ENCODE peak calls at places on chromosomes 6 and 20, in six cellular contexts. F, H, A, E, K and D are unnamed samples. For H3K27me3, the result is how much of the 10 kb centered on the place peaks cover.

GRCh38 chr20:59006864-59007757 is at the start of gene CTSZ:
- DNase-seq in F (peak), H (peak), A (peak), E (no peak), K (no peak), D (no peak)

GRCh38 chr6:116375262-116375661 is 4.5 kb downstream of the DSE start:
- DNase-seq in F (no peak), H (no peak), A (no peak), E (no peak), K (no peak), D (no peak)

GRCh38 chr20:51760905-51761544 is 7.2 kb downstream of the ATP9A start:
- DNase-seq in F (peak), H (peak), A (no peak), E (peak), K (no peak), D (peak)

GRCh38 chr6:90818163-90818562 is 231.3 kb upstream of the MAP3K7 start:
- DNase-seq in F (no peak), H (no peak), A (no peak), E (no peak), K (no peak), D (no peak)

GRCh38 chr6:129009856-129010255 is 126.9 kb downstream of the LAMA2 start:
- DNase-seq in F (no peak), H (no peak), A (no peak), E (no peak), K (no peak), D (no peak)

GRCh38 chr6:112770341-112770740 is 423.2 kb downstream of the RFPL4B start:
- DNase-seq in F (no peak), H (no peak), A (no peak), E (no peak), K (no peak), D (no peak)

GRCh38 chr20:58921564-58921963 is 59.5 kb upstream of the NELFCD start:
- DNase-seq in F (no peak), H (no peak), A (no peak), E (no peak), K (no peak), D (no peak)

GRCh38 chr6:89286516-89286915 is 28.6 kb downstream of the GABRR2 start:
- DNase-seq in F (no peak), H (no peak), A (no peak), E (no peak), K (no peak), D (no peak)

GRCh38 chr6:148658701-148659100 is 88.1 kb upstream of the UST start:
- DNase-seq in F (no peak), H (no peak), A (no peak), E (no peak), K (no peak), D (no peak)

GRCh38 chr6:166583230-166583629 is 3.2 kb downstream of the RAMACL start:
- DNase-seq in F (no peak), H (no peak), A (no peak), E (no peak), K (no peak), D (no peak)

GRCh38 chr20:42191140-42191860 is 573.1 kb upstream of the CHD6 start:
- DNase-seq in F (no peak), H (no peak), A (no peak), E (peak), K (no peak), D (no peak)

GRCh38 chr20:62303327-62304226 is 780 bp downstream of the ADRM1 start:
- DNase-seq in F (no peak), H (no peak), A (peak), E (peak), K (no peak), D (no peak)

GRCh38 chr6:166466178-166467122 is 83.7 kb upstream of the MPC1 start:
- DNase-seq in F (peak), H (peak), A (peak), E (peak), K (no peak), D (peak)

GRCh38 chr6:118298476-118298875 is 249.6 kb upstream of the PLN start:
- DNase-seq in F (peak), H (no peak), A (no peak), E (no peak), K (no peak), D (peak)

GRCh38 chr6:89655122-89655521 is 16.6 kb upstream of the LYRM2 start:
- DNase-seq in F (no peak), H (no peak), A (no peak), E (peak), K (no peak), D (peak)

GRCh38 chr6:99093781-99094180 is 146.0 kb upstream of the FBXL4 start:
- DNase-seq in F (no peak), H (no peak), A (no peak), E (no peak), K (no peak), D (no peak)

GRCh38 chr6:25788305-25788922 is 33.9 kb downstream of the SLC17A4 start:
- DNase-seq in F (peak), H (peak), A (no peak), E (peak), K (peak), D (peak)

GRCh38 chr6:116369540-116370327 is 1.0 kb upstream of the DSE start:
- DNase-seq in F (no peak), H (no peak), A (no peak), E (peak), K (no peak), D (no peak)

GRCh38 chr6:2767327-2767985 is 2.3 kb downstream of the WRNIP1 start:
- DNase-seq in F (no peak), H (no peak), A (no peak), E (no peak), K (no peak), D (no peak)

GRCh38 chr20:62962891-62963613 is 10.5 kb downstream of the SLC17A9 start:
- DNase-seq in F (no peak), H (no peak), A (no peak), E (no peak), K (no peak), D (no peak)

GRCh38 chr20:34369265-34369664 is 6.2 kb downstream of the ITCH start:
- DNase-seq in F (no peak), H (no peak), A (no peak), E (peak), K (no peak), D (no peak)

GRCh38 chr20:38873050-38873581 is 53.1 kb upstream of the FAM83D start:
- DNase-seq in F (no peak), H (no peak), A (no peak), E (no peak), K (no peak), D (no peak)

GRCh38 chr6:155273438-155273837 is 9.6 kb downstream of the CLDN20 start:
- DNase-seq in F (peak), H (peak), A (no peak), E (peak), K (no peak), D (peak)

GRCh38 chr20:43751167-43752050 is 24.6 kb upstream of the GTSF1L start:
- DNase-seq in F (peak), H (peak), A (no peak), E (peak), K (no peak), D (peak)

GRCh38 chr6:76703786-76704185 is 631.3 kb upstream of the IMPG1 start:
- DNase-seq in F (no peak), H (no peak), A (no peak), E (peak), K (no peak), D (no peak)

GRCh38 chr6:143745160-143746133 is 67.7 kb downstream of the PHACTR2 start:
- DNase-seq in F (peak), H (peak), A (no peak), E (peak), K (peak), D (peak)

GRCh38 chr6:37302086-37302686 is 44.2 kb upstream of the TMEM217 start:
- DNase-seq in F (no peak), H (no peak), A (no peak), E (no peak), K (no peak), D (no peak)

GRCh38 chr6:1770435-1770843 is 160.7 kb downstream of the FOXC1 start:
- DNase-seq in F (no peak), H (no peak), A (no peak), E (no peak), K (no peak), D (peak)

GRCh38 chr6:7865811-7866210 is 44.8 kb downstream of the TXNDC5 start:
- DNase-seq in F (no peak), H (peak), A (no peak), E (no peak), K (no peak), D (no peak)
- H3K27me3 ChIP-seq in F (under half), H (under half), A (under half), E (under half), K (under half), D (under half)

GRCh38 chr20:37567671-37568588 is 40.3 kb upstream of the BLCAP start:
- DNase-seq in F (no peak), H (peak), A (no peak), E (no peak), K (no peak), D (no peak)
- H3K27me3 ChIP-seq in F (under half), H (under half), A (under half), E (under half), K (under half), D (half or more)

GRCh38 chr20:56897318-56897962 is 268.3 kb downstream of the TFAP2C start:
- DNase-seq in F (no peak), H (no peak), A (no peak), E (no peak), K (no peak), D (no peak)

GRCh38 chr20:56900252-56900651 is 271.1 kb downstream of the TFAP2C start:
- DNase-seq in F (no peak), H (no peak), A (no peak), E (no peak), K (no peak), D (no peak)

GRCh38 chr20:56896447-56896846 is 267.3 kb downstream of the TFAP2C start:
- DNase-seq in F (no peak), H (no peak), A (no peak), E (no peak), K (no peak), D (no peak)

GRCh38 chr20:56903421-56903820 is 274.3 kb downstream of the TFAP2C start:
- DNase-seq in F (no peak), H (no peak), A (no peak), E (no peak), K (no peak), D (no peak)

GRCh38 chr20:56899495-56899894 is 270.4 kb downstream of the TFAP2C start:
- DNase-seq in F (no peak), H (no peak), A (no peak), E (no peak), K (no peak), D (no peak)
- H3K27me3 ChIP-seq in F (under half), H (under half), A (under half), E (under half), K (under half), D (under half)

DNA sequence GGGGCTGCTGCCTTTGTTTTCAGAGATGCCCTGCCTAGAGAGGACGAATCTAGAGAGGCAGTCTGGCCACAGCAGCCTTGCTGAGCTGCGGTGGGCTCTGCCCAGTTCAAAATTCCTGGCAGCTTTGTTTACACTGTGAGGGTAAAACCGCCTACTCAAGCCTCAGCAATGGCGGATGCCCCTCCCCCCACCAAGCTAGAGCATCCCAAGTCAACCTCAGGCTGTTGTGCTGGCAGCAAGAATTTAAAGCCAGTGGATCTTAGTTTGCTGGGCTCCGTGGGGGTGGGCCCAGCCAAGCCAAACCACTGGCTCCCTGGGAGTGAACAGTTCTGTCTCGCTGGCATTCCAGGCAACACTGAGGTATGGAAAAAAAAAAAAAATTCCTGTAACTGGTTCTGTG is 970.9 kb downstream of the TBC1D32 start:
- DNase-seq in F (no peak), H (no peak), A (no peak), E (no peak), K (no peak), D (peak)
- H3K27me3 ChIP-seq in F (under half), H (under half), A (under half), E (under half), K (under half), D (under half)

DNA sequence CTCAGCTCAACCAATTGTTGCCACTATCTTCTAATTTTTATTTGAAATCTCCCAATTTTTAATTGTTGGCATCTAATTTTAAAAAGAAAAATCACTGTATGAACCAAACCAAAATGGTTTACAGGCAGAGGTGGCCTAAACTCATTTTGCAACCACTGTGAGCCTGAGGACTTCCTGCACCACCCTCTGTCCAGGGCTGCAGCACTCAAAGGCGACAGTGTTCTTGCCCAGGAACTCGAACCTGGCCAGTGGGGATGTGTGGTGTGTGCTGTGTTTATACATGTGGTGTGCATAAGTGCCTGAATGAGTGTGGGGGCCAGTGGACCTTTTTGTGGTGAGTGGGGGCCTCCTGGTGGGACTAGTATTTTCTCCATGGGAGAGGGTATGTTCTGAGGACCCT is 24.4 kb upstream of the SLC22A7 start:
- DNase-seq in F (no peak), H (no peak), A (no peak), E (no peak), K (no peak), D (no peak)
- H3K27me3 ChIP-seq in F (under half), H (under half), A (under half), E (under half), K (under half), D (under half)